ENCODE peak calls at places on chromosomes 2 and 18, in five cellular contexts. J, V, G, A and H are unnamed samples.
A peak's percentile ranks its signal among the peaks of the same experiment; 100 is the strongest.

GRCh38 chr18:31487251-31488015 is 10.5 kb upstream of the DSG2 start:
- DNase-seq in J (no peak), V (no peak), G (no peak), A (peak; percentile 72), H (no peak)

GRCh38 chr2:160486341-160486740 is 7.3 kb downstream of the RBMS1 start:
- DNase-seq in A (no peak), J (no peak), V (no peak), G (no peak), H (no peak)

GRCh38 chr2:26757873-26758789 is 6.0 kb upstream of the SLC35F6 start:
- DNase-seq in A (peak; percentile 98), V (no peak), J (no peak), G (peak; percentile 97), H (peak; percentile 29)

GRCh38 chr2:196696423-196697073 is 57.0 kb downstream of the CCDC150 start:
- DNase-seq in A (peak; percentile 70), G (peak; percentile 24), V (no peak), J (peak; percentile 24), H (no peak)

GRCh38 chr18:63550068-63550467 is 7.9 kb downstream of the SERPINB12 start:
- DNase-seq in A (no peak), G (no peak), V (no peak), J (no peak), H (no peak)

GRCh38 chr2:226847511-226847910 is 11.7 kb downstream of the RHBDD1 start:
- DNase-seq in V (no peak), A (no peak), J (no peak), G (no peak), H (no peak)

GRCh38 chr18:2415656-2416055 is 155.6 kb downstream of the METTL4 start:
- DNase-seq in A (no peak), V (no peak), J (no peak), G (no peak), H (no peak)

GRCh38 chr2:67476808-67477790 is 80.0 kb downstream of the ETAA1 start:
- DNase-seq in G (peak; percentile 46), V (no peak), J (peak; percentile 8), A (peak; percentile 65), H (no peak)

GRCh38 chr2:156339110-156339847 is 6.8 kb upstream of the NR4A2 start:
- DNase-seq in G (no peak), V (no peak), A (peak; percentile 29), J (no peak), H (peak; percentile 50)

GRCh38 chr2:156110890-156111289 is 221.6 kb downstream of the NR4A2 start:
- DNase-seq in J (no peak), A (peak; percentile 46), G (no peak), V (peak; percentile 1), H (peak; percentile 34)

GRCh38 chr2:212766921-212767320 is 228.3 kb upstream of the ERBB4 start:
- DNase-seq in G (no peak), J (no peak), A (no peak), V (no peak), H (no peak)

GRCh38 chr18:26082475-26082874 is 7.9 kb downstream of the SS18 start:
- DNase-seq in V (no peak), A (no peak), G (no peak), J (no peak), H (no peak)

GRCh38 chr18:59719533-59720325 is 22.5 kb upstream of the CCBE1 start:
- DNase-seq in A (no peak), J (no peak), G (no peak), V (no peak), H (no peak)

GRCh38 chr2:227846831-227847230 is 24.6 kb upstream of the DAW1 start:
- DNase-seq in V (no peak), G (no peak), A (no peak), J (no peak), H (no peak)

GRCh38 chr18:31241900-31242409 is 76.0 kb upstream of the DSG1 start:
- DNase-seq in A (peak; percentile 88), G (no peak), J (peak; percentile 23), V (no peak), H (no peak)

GRCh38 chr18:70553245-70553960 is 264.6 kb downstream of the SOCS6 start:
- DNase-seq in A (no peak), G (no peak), J (no peak), V (peak; percentile 49), H (no peak)

GRCh38 chr2:128536925-128537620 is 218.4 kb upstream of the HS6ST1 start:
- DNase-seq in A (peak; percentile 27), V (no peak), G (peak; percentile 87), J (no peak), H (peak; percentile 22)

GRCh38 chr18:55927831-55928230 is 339.8 kb upstream of the TCF4 start:
- DNase-seq in V (no peak), G (peak; percentile 87), J (no peak), A (no peak), H (no peak)

GRCh38 chr2:48313036-48313877 is 216.7 kb upstream of the STON1 start:
- DNase-seq in V (peak; percentile 38), J (no peak), A (no peak), G (no peak), H (no peak)

GRCh38 chr2:35035883-35036282 is 1319.7 kb upstream of the CRIM1 start:
- DNase-seq in G (no peak), A (peak; percentile 61), J (no peak), V (no peak), H (no peak)

GRCh38 chr18:79206444-79206843 is 137.2 kb downstream of the ATP9B start:
- DNase-seq in V (no peak), A (no peak), J (no peak), G (no peak), H (no peak)

GRCh38 chr2:196718796-196719564 is 79.5 kb downstream of the CCDC150 start:
- DNase-seq in G (peak; percentile 48), V (no peak), A (peak; percentile 72), J (peak; percentile 55), H (no peak)

GRCh38 chr2:12005886-12006681 is 259.7 kb downstream of the LPIN1 start:
- DNase-seq in G (no peak), J (no peak), V (peak; percentile 82), A (no peak), H (peak; percentile 74)

GRCh38 chr2:213187833-213188532 is 36.6 kb upstream of the IKZF2 start:
- DNase-seq in V (no peak), J (no peak), G (peak; percentile 7), A (peak; percentile 52), H (no peak)

DNA sequence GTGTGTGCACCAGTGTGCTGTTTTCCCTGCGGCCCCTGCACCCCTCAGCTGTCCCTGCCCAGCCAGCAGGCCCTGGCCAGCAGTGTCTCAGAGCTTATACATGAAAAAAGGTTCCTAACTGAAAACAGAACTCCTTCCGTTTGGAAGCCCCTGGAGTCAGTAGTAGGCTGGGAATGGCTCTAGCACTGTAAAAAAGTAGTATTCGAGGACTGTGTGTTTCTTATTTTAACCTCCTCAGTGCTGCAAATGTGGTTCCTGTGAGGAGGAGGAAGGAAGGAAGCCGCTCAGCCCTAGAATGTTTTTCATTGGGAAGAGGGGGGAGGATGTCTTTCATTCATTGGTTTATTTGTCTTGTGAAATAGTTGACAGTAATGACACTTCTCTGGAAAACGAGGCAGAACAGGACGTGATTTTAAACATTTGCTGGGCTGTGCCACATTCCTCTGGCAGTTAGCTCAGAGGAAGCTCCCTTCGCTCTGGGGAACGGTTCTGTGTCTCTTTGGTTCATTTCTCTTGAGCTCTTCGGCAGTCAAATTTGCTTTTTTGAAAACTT is 103.5 kb downstream of the SPTBN1 start:
- DNase-seq in G (no peak), V (no peak), J (no peak), A (peak; percentile 65), H (no peak)
- H3K4me3 ChIP-seq in G (peak overlapping the region; percentile 71), V (peak overlapping the region; percentile 94), J (peak overlapping the region; percentile 69), A (peak overlapping the region; percentile 67), H (peak overlapping the region; percentile 58)

DNA sequence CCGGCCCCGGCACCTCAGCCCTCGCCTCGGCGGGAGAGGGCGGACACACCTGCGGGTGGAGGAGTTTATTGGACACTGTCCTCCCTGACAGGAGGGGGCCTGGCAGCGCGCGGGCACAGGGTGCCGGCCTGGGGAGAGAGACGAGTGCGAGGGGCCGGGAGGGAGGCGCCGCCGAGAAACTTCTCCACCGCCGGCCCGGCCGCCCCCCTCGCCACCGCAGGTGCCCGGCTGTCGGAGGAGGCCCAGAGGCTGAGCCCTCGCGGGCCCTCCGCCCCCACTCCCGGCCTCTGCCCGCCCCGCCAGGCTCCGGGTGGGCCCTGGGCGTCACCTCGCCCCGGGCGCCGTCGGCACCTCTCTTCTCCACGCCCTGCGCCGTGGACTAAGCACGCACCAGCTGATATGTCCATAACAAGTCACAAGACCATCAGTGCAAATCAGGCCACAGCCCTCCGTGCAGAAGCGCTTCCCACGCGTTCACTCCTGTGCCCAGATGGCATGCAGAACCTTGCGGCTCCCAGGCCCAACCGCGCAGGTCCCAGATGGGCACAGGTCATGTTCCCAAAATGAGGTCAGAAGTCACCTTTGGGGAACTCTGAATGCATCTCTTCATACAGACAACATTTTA is 311.2 kb downstream of the CELF4 start:
- DNase-seq in J (no peak), V (no peak), G (no peak), A (no peak), H (peak; percentile 26)
- H3K4me3 ChIP-seq in J (peak overlapping the region; percentile 29), V (no peak overlapping the region), G (no peak overlapping the region), A (peak overlapping the region; percentile 66), H (peak overlapping the region; percentile 52)

DNA sequence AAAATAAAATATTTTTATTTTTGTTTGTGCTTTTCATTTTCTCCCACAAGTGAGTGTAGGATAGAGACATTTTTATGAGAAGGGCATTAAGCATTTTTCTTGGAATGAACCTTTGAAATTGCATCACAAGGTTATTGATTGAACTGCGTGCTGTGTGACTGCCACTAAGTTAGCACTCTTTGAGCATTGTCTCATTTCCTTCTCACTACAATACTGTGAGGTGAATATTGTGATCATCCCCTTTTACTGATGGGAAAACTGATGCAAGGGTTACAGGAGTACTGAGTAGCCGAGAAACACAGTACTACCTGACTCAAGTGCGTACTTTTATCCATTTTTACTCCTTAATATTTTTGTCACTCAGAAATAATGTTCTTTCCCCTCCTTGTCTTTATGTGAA is 2.0 kb downstream of the NBEAL1 start:
- DNase-seq in G (no peak), J (no peak), V (no peak), A (no peak), H (no peak)
- H3K4me3 ChIP-seq in G (peak overlapping the region; percentile 91), J (no peak overlapping the region), V (no peak overlapping the region), A (peak overlapping the region; percentile 75), H (peak overlapping the region; percentile 71)

GRCh38 chr18:28150925-28151324 is 26.0 kb downstream of the CDH2 start:
- DNase-seq in V (no peak), A (no peak), G (no peak), J (no peak), H (no peak)

GRCh38 chr18:28152354-28152753 is 24.6 kb downstream of the CDH2 start:
- DNase-seq in A (no peak), J (no peak), G (no peak), V (no peak), H (no peak)

GRCh38 chr18:28151434-28151833 is 25.5 kb downstream of the CDH2 start:
- DNase-seq in G (no peak), A (no peak), J (no peak), V (no peak), H (no peak)

GRCh38 chr18:28147674-28148171 is 29.2 kb downstream of the CDH2 start:
- DNase-seq in G (no peak), V (no peak), A (peak; percentile 21), J (no peak), H (no peak)

DNA sequence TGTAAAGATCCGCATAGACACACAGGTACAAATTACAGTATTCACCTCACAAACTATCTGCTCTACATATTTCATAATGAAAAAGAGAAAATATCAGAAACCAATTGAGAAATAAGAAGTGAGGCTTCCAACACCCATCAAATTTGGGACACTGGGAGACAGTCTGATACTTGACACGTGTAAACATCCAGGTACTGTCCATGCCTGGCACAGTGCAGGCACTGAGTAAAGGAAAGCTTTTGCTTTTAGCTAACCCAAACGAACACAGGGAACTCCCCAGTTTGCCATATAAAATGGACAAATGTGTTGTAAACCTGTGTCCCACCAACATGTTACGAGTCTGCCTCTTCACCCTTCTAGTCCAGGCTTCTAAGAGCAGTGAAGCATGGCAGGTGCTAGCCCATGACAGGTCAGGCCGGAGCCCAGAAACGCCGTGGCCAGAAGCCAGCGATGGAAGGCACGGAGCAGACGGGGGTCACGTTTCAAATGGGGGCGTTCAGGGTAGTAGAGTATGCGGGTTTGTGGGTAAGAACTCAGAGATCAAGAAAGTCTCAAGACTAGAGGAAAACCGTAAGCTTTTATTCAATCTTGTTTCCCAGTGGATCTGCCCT is 27.0 kb downstream of the CDH2 start:
- DNase-seq in G (no peak), V (no peak), A (no peak), J (no peak), H (no peak)
- H3K4me3 ChIP-seq in G (no peak overlapping the region), V (no peak overlapping the region), A (no peak overlapping the region), J (no peak overlapping the region), H (no peak overlapping the region)